ENCODE peak calls at places on chromosomes 6 and 20, in ten cellular contexts. O, S, M, U, D, L, Y, E, Q and R are unnamed samples.

GRCh38 chr6:43825187-43826115 is 55.4 kb downstream of the VEGFA start:
- DNase-seq in M (no peak), D (no peak), L (no peak), U (no peak), Y (no peak), E (no peak), O (no peak), S (peak), Q (no peak), R (no peak)

GRCh38 chr20:53857723-53858236 is 212.6 kb downstream of the BCAS1 start:
- DNase-seq in D (no peak), L (no peak), E (no peak), Y (no peak), M (no peak), S (no peak), Q (no peak), O (no peak), U (no peak), R (no peak)

GRCh38 chr6:23368557-23368956 is 757.5 kb upstream of the NRSN1 start:
- DNase-seq in M (no peak), U (no peak), O (no peak), L (no peak), S (no peak), D (no peak), Y (no peak), E (no peak), Q (no peak), R (no peak)

GRCh38 chr6:43575105-43575771 is 600 bp downstream of the XPO5 start:
- DNase-seq in Y (no peak), Q (no peak), D (no peak), L (no peak), E (peak), O (peak), S (no peak), U (no peak), M (no peak), R (peak)

GRCh38 chr6:161169690-161170089 is 104.2 kb downstream of the AGPAT4 start:
- DNase-seq in S (no peak), E (no peak), U (no peak), L (peak), Q (no peak), Y (no peak), D (peak), O (no peak), M (no peak), R (no peak)

GRCh38 chr6:126524927-126525326 is 185.0 kb downstream of the CENPW start:
- DNase-seq in S (no peak), Q (no peak), O (no peak), M (no peak), E (no peak), U (no peak), L (no peak), Y (no peak), D (no peak), R (no peak)

GRCh38 chr6:84762220-84762940 is 2.0 kb downstream of the TBX18 start:
- DNase-seq in D (no peak), E (no peak), U (no peak), L (no peak), O (no peak), M (peak), S (peak), Y (no peak), Q (no peak), R (no peak)

GRCh38 chr20:58005581-58006345 is 222.7 kb downstream of the ANKRD60 start:
- DNase-seq in D (no peak), O (no peak), E (no peak), L (no peak), S (no peak), U (no peak), Q (no peak), Y (no peak), M (no peak), R (no peak)

GRCh38 chr6:45923831-45924391 is 91.7 kb downstream of the CLIC5 start:
- DNase-seq in S (no peak), Q (no peak), U (no peak), M (peak), D (no peak), Y (no peak), L (no peak), O (peak), E (no peak), R (no peak)

GRCh38 chr20:3797592-3798404 is 1.7 kb downstream of the CDC25B start:
- DNase-seq in O (peak), M (peak), Y (no peak), L (no peak), U (peak), Q (no peak), E (peak), D (no peak), S (peak), R (no peak)

GRCh38 chr6:104829183-104829958 is 30.3 kb downstream of the HACE1 start:
- DNase-seq in Q (no peak), E (no peak), U (no peak), Y (no peak), L (no peak), S (no peak), O (peak), M (no peak), D (no peak), R (no peak)

GRCh38 chr6:105167987-105168386 is 11.8 kb downstream of the POPDC3 start:
- DNase-seq in Q (no peak), E (no peak), U (no peak), D (no peak), Y (no peak), L (no peak), O (no peak), S (no peak), M (no peak), R (no peak)

GRCh38 chr6:80020381-80021120 is 16.1 kb downstream of the TTK start:
- DNase-seq in E (no peak), D (no peak), Q (no peak), M (no peak), Y (no peak), O (no peak), L (no peak), U (no peak), S (no peak), R (no peak)

GRCh38 chr6:38554700-38555413 is 84.9 kb downstream of the BTBD9 start:
- DNase-seq in Y (no peak), E (no peak), S (no peak), U (no peak), M (no peak), Q (no peak), D (peak), O (peak), L (no peak), R (no peak)

GRCh38 chr6:136344420-136344819 is 54.8 kb upstream of the BCLAF1 start:
- DNase-seq in L (no peak), S (no peak), U (no peak), Q (no peak), E (no peak), O (peak), Y (no peak), M (no peak), D (no peak), R (no peak)

GRCh38 chr6:81894286-81894685 is 141.8 kb upstream of the TENT5A start:
- DNase-seq in M (no peak), O (no peak), E (no peak), Q (no peak), L (no peak), U (no peak), D (peak), S (no peak), Y (peak), R (no peak)

GRCh38 chr20:24692429-24693190 is 223.2 kb downstream of the SYNDIG1 start:
- DNase-seq in E (no peak), L (no peak), D (no peak), M (no peak), U (no peak), S (no peak), Q (no peak), Y (peak), O (no peak), R (no peak)

GRCh38 chr6:14046476-14047068 is 71.0 kb upstream of the CD83 start:
- DNase-seq in L (peak), M (peak), Q (no peak), D (no peak), S (no peak), E (no peak), U (peak), O (peak), Y (no peak), R (no peak)

GRCh38 chr20:19338960-19339359 is 126.5 kb downstream of the SLC24A3 start:
- DNase-seq in M (no peak), E (no peak), U (no peak), Q (no peak), L (no peak), D (no peak), O (no peak), S (no peak), Y (no peak), R (no peak)

GRCh38 chr20:19407731-19408130 is 195.3 kb downstream of the SLC24A3 start:
- DNase-seq in D (peak), E (no peak), O (peak), S (no peak), M (no peak), Y (no peak), Q (no peak), L (no peak), U (no peak), R (no peak)

GRCh38 chr6:1230281-1230680 is 81.6 kb upstream of the FOXQ1 start:
- DNase-seq in O (no peak), D (no peak), U (no peak), Y (no peak), S (no peak), E (no peak), Q (no peak), M (no peak), L (no peak), R (no peak)

GRCh38 chr6:86858970-86859369 is 78.4 kb upstream of the HTR1E start:
- DNase-seq in Q (no peak), O (no peak), L (no peak), Y (no peak), S (no peak), D (no peak), M (no peak), E (no peak), U (no peak), R (no peak)

GRCh38 chr6:86856937-86857563 is 80.3 kb upstream of the HTR1E start:
- DNase-seq in O (peak), S (no peak), E (no peak), U (no peak), Q (no peak), Y (peak), M (peak), D (peak), L (peak), R (peak)

DNA sequence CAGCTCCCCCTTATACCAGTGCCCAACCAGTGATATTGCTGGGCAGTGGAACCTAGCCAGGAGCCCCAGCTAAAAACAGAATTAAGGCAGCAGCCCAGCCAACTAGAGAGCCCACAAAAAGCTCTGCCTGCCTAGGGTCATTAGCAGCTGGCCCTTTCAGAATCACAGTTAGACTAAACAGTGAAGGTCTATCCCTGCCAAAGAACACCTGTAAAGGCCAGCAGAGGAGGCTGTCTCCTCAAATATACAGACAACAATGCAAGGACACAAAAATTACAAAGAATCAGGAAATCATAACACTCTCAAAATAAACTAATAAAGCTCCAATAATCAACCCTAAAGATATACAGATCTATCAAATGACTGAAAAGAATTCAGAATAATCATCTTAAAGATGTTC is 77.8 kb upstream of the HTR1E start:
- DNase-seq in Q (no peak), Y (no peak), U (no peak), L (no peak), D (no peak), S (no peak), E (no peak), M (no peak), O (no peak), R (no peak)
- TF ChIP-seq CTCF in Q (no peak), Y (no peak), U (no peak), L (no peak), D (no peak), S (no peak), E (no peak), M (no peak), O (no peak), R (peak)

GRCh38 chr6:11458509-11458908 is 79.0 kb upstream of the TMEM170B start:
- DNase-seq in Q (no peak), U (no peak), L (no peak), Y (no peak), E (no peak), D (no peak), O (no peak), S (no peak), M (no peak), R (no peak)

GRCh38 chr6:11462742-11463414 is 74.7 kb upstream of the TMEM170B start:
- DNase-seq in U (no peak), M (no peak), Y (no peak), L (no peak), Q (no peak), E (no peak), O (no peak), S (no peak), D (no peak), R (no peak)

GRCh38 chr6:11459002-11459658 is 78.4 kb upstream of the TMEM170B start:
- DNase-seq in S (no peak), D (no peak), M (peak), L (no peak), E (no peak), Y (no peak), O (no peak), Q (no peak), U (no peak), R (no peak)

GRCh38 chr6:11460837-11461661 is 76.5 kb upstream of the TMEM170B start:
- DNase-seq in O (no peak), M (peak), E (no peak), L (no peak), Y (no peak), D (no peak), U (no peak), Q (no peak), S (no peak), R (no peak)

GRCh38 chr6:11460001-11460668 is 77.4 kb upstream of the TMEM170B start:
- DNase-seq in L (no peak), E (no peak), Y (no peak), M (peak), O (peak), U (no peak), Q (no peak), S (no peak), D (no peak), R (no peak)
- TF ChIP-seq CTCF in L (no peak), E (peak), Y (peak), M (no peak), O (peak), U (no peak), Q (no peak), S (no peak), D (no peak), R (no peak)

DNA sequence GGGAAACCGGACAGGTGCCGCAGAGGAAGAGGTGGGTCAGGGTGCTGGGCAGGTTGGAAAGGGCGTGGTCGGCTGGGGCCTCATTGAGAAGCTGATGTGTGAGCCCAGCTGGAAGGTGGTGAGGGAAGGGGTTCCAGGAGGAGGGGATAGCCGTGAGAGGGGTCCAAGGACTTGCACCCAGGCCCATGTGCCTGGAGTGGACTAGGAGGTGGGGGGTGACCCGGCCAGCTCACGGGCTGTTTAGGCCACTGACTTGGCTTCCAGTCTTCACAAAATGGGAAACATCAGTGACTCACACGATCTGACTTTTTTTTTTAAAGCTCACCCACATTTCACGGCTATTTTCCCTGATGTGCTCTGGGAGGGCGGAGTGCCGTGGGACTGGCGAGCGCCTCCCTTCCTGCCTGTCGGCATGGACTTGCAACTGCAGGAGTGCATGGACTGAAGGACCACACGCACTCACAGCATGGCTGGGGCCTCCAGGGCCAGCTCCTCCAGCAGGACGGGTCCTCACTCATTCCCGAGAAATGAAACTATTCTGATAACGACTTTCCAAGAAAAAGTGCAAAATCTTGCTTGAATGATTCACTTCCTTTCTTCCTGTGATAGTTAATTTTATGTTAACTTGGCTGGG is 13.5 kb upstream of the PDE10A start:
- DNase-seq in U (no peak), E (no peak), D (no peak), Q (no peak), S (no peak), M (no peak), L (no peak), O (no peak), Y (peak), R (no peak)
- TF ChIP-seq CTCF in U (no peak), E (no peak), D (no peak), Q (no peak), S (no peak), M (no peak), L (no peak), O (no peak), Y (peak), R (no peak)

DNA sequence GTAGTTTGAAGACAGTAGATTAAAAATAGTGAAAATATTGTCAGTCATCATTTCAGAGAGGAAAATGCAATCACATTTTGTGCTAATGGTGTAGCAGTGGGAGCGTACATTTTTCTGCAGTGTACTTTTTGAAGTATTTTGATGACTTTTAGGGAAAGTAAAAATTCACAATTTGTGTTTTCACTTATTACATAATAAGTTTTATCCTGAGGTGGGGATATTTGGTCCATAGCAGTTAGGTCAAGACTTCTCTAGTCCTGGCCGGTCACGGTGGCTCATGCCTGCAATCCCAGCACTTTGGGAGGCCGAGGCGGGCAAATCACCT is 122.3 kb downstream of the SASH1 start:
- DNase-seq in E (no peak), S (no peak), L (no peak), U (no peak), O (no peak), M (no peak), Y (no peak), Q (no peak), D (no peak), R (no peak)
- TF ChIP-seq CTCF in E (no peak), S (no peak), L (no peak), U (peak), O (no peak), M (no peak), Y (peak), Q (peak), D (no peak), R (no peak)

GRCh38 chr20:4869290-4870193 is 131.8 kb downstream of the SLC23A2 start:
- DNase-seq in S (peak), M (no peak), E (no peak), Q (no peak), D (no peak), U (no peak), O (peak), L (peak), Y (no peak), R (no peak)
- TF ChIP-seq CTCF in S (no peak), M (no peak), E (no peak), Q (no peak), D (no peak), U (no peak), O (no peak), L (no peak), Y (no peak), R (no peak)

GRCh38 chr6:34793877-34794276 is 2.0 kb downstream of the BLTP3A start:
- DNase-seq in S (no peak), L (no peak), Q (no peak), M (no peak), O (no peak), E (no peak), D (no peak), Y (no peak), U (no peak), R (no peak)

GRCh38 chr6:34791842-34792604 is at the start of gene BLTP3A:
- DNase-seq in O (peak), U (peak), S (peak), Q (peak), M (peak), D (no peak), Y (peak), E (peak), L (peak), R (peak)

GRCh38 chr6:34792605-34793500 is 970 bp downstream of the BLTP3A start:
- DNase-seq in E (no peak), Y (peak), U (no peak), S (no peak), D (no peak), M (peak), Q (no peak), L (peak), O (peak), R (no peak)

GRCh38 chr6:34788111-34788510 is 3.8 kb upstream of the BLTP3A start:
- DNase-seq in Y (no peak), E (no peak), M (no peak), S (no peak), L (no peak), O (no peak), Q (no peak), U (no peak), D (no peak), R (no peak)

GRCh38 chr6:34791164-34791841 is 580 bp upstream of the BLTP3A start:
- DNase-seq in E (peak), S (peak), U (peak), L (peak), D (no peak), Q (no peak), Y (peak), O (peak), M (peak), R (peak)
- TF ChIP-seq CTCF in E (no peak), S (no peak), U (peak), L (no peak), D (peak), Q (no peak), Y (no peak), O (peak), M (peak), R (peak)

GRCh38 chr20:1779567-1779966 is 115.6 kb upstream of the SIRPA start:
- DNase-seq in S (no peak), Q (no peak), D (no peak), E (no peak), L (no peak), O (no peak), M (no peak), Y (no peak), U (no peak), R (no peak)
- TF ChIP-seq CTCF in S (no peak), Q (no peak), D (no peak), E (no peak), L (no peak), O (no peak), M (no peak), Y (no peak), U (no peak), R (no peak)

DNA sequence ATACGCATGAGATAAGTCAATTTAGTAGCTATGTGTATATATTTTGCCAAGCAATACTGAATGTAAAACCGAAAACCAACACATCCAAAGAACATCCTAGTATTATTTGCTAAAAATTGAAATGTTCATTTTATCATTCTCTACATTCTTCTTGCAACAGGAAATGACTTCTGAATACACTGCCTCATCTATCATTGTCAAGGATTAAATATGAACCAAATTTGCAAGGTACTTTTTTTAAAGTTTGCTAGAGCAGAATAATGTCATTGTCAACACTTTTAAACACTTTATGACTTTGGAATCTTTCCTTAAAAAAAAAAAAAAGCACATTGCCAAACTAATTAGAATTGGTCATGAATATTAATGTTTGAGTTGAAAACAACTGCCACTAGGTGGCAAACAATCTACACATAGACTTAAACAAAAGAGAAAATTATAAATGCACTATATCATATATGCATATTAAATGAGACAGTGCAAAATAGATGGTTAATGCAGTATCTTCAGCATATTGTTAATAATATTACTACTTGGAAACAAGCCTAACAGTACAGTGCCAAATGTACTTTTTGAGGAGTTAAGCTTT is 32.5 kb upstream of the TMEM244 start:
- DNase-seq in M (peak), S (no peak), O (peak), L (no peak), D (no peak), Q (no peak), Y (no peak), E (no peak), U (no peak), R (no peak)
- TF ChIP-seq CTCF in M (peak), S (no peak), O (peak), L (peak), D (peak), Q (peak), Y (peak), E (peak), U (peak), R (peak)